ENCODE peak calls at places on chromosome 19, in six cellular contexts. One of them, this sample, is unnamed.

GRCh38 chr19:16571689-16572331 is 405 bp downstream of the SLC35E1 start:
- DNase-seq in body of pancreas: peak
- DNase-seq in tibial artery: no peak
- DNase-seq in CD8-positive, alpha-beta T cell: peak
- DNase-seq in K562: no peak
- DNase-seq in upper lobe of right lung: no peak
- DNase-seq in this sample: no peak

GRCh38 chr19:41705393-41706174 is 2.8 kb upstream of the CEACAM5 start:
- DNase-seq in body of pancreas: peak
- DNase-seq in tibial artery: no peak
- DNase-seq in CD8-positive, alpha-beta T cell: peak
- DNase-seq in K562: peak
- DNase-seq in upper lobe of right lung: peak
- DNase-seq in this sample: no peak

GRCh38 chr19:56174550-56174949 is 1.3 kb upstream of the GALP start:
- DNase-seq in body of pancreas: no peak
- DNase-seq in tibial artery: no peak
- DNase-seq in CD8-positive, alpha-beta T cell: no peak
- DNase-seq in K562: peak
- DNase-seq in upper lobe of right lung: no peak
- DNase-seq in this sample: no peak

GRCh38 chr19:23402388-23402787 is 7.1 kb upstream of the ZNF91 start:
- DNase-seq in body of pancreas: no peak
- DNase-seq in tibial artery: no peak
- DNase-seq in CD8-positive, alpha-beta T cell: no peak
- DNase-seq in K562: no peak
- DNase-seq in upper lobe of right lung: no peak
- DNase-seq in this sample: no peak

GRCh38 chr19:46716013-46716671 is 772 bp downstream of the PRKD2 start:
- DNase-seq in body of pancreas: peak
- DNase-seq in tibial artery: peak
- DNase-seq in CD8-positive, alpha-beta T cell: no peak
- DNase-seq in K562: peak
- DNase-seq in upper lobe of right lung: no peak
- DNase-seq in this sample: no peak

GRCh38 chr19:14395710-14396338 is 14.6 kb downstream of the ADGRE5 start:
- DNase-seq in body of pancreas: no peak
- DNase-seq in tibial artery: no peak
- DNase-seq in CD8-positive, alpha-beta T cell: no peak
- DNase-seq in K562: peak
- DNase-seq in upper lobe of right lung: no peak
- DNase-seq in this sample: no peak

GRCh38 chr19:7868671-7869452 is 5.3 kb downstream of the PRR36 start:
- DNase-seq in body of pancreas: peak
- DNase-seq in tibial artery: peak
- DNase-seq in CD8-positive, alpha-beta T cell: peak
- DNase-seq in K562: peak
- DNase-seq in upper lobe of right lung: peak
- DNase-seq in this sample: no peak

GRCh38 chr19:44912854-44913253 is 1.6 kb upstream of the APOC1 start:
- DNase-seq in body of pancreas: no peak
- DNase-seq in tibial artery: peak
- DNase-seq in CD8-positive, alpha-beta T cell: no peak
- DNase-seq in K562: no peak
- DNase-seq in upper lobe of right lung: peak
- DNase-seq in this sample: peak

GRCh38 chr19:9043524-9043923 is 33.3 kb upstream of the MUC16 start:
- DNase-seq in body of pancreas: no peak
- DNase-seq in tibial artery: no peak
- DNase-seq in CD8-positive, alpha-beta T cell: no peak
- DNase-seq in K562: no peak
- DNase-seq in upper lobe of right lung: no peak
- DNase-seq in this sample: no peak

GRCh38 chr19:15161028-15161984 is 39.5 kb downstream of the NOTCH3 start:
- DNase-seq in body of pancreas: no peak
- DNase-seq in tibial artery: no peak
- DNase-seq in CD8-positive, alpha-beta T cell: no peak
- DNase-seq in K562: peak
- DNase-seq in upper lobe of right lung: no peak
- DNase-seq in this sample: no peak

GRCh38 chr19:34120846-34121639 is 51.3 kb upstream of the LSM14A start:
- DNase-seq in body of pancreas: peak
- DNase-seq in tibial artery: no peak
- DNase-seq in CD8-positive, alpha-beta T cell: peak
- DNase-seq in K562: peak
- DNase-seq in upper lobe of right lung: no peak
- DNase-seq in this sample: no peak

GRCh38 chr19:54352546-54352945 is 12.2 kb downstream of the LAIR1 start:
- DNase-seq in body of pancreas: no peak
- DNase-seq in tibial artery: no peak
- DNase-seq in CD8-positive, alpha-beta T cell: no peak
- DNase-seq in K562: no peak
- DNase-seq in upper lobe of right lung: no peak
- DNase-seq in this sample: no peak
- H3K4me3 ChIP-seq in body of pancreas: no peak
- H3K4me3 ChIP-seq in tibial artery: no peak
- H3K4me3 ChIP-seq in CD8-positive, alpha-beta T cell: no peak
- H3K4me3 ChIP-seq in K562: no peak
- H3K4me3 ChIP-seq in upper lobe of right lung: no peak
- H3K4me3 ChIP-seq in this sample: no peak

GRCh38 chr19:13173129-13173737 is 23.0 kb downstream of the IER2 start:
- DNase-seq in body of pancreas: no peak
- DNase-seq in tibial artery: no peak
- DNase-seq in CD8-positive, alpha-beta T cell: no peak
- DNase-seq in K562: no peak
- DNase-seq in upper lobe of right lung: no peak
- DNase-seq in this sample: no peak
- TF ChIP-seq CTCF in body of pancreas: no peak
- TF ChIP-seq CTCF in tibial artery: no peak
- TF ChIP-seq CTCF in CD8-positive, alpha-beta T cell: no peak
- TF ChIP-seq CTCF in K562: no peak
- TF ChIP-seq CTCF in upper lobe of right lung: no peak
- TF ChIP-seq CTCF in this sample: no peak

DNA sequence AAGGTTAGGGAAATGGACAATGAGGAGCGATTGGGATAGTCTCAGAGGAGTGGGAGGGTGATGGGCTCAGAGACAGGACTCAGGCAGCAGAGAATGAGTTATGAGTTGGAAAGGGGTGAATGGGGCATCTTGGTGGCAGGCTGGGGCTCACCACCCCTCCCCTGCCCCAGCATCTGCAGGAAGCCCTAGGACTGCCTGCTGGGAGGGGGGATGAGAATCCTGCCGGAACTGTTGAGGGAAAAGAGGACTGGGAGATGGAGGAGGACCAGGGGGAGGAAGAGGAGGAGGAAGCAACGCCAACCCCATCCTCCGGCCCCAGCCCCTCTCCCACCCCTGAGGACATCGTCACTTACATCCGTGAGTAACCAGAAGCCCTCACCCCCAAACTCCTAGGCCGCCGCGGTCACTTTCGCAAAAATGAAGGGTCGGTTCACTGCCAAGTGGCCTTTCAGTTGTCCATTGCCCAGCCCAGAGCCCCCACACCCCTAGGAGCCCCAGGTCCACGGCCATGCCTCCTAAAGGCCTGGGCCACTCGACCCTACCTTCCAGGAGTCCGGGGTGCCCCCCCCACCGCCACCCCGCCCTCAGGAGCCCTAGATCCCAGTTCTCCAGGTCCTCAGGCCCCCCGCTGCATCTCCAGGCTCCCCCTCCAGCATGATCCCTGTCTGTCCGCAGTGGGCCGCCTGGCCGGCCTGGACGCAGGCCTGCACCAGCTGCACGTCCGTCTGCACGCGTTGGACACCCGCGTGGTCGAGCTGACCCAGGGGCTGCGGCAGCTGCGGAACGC is 764 bp downstream of the CLEC11A start:
- DNase-seq in body of pancreas: no peak
- DNase-seq in tibial artery: no peak
- DNase-seq in CD8-positive, alpha-beta T cell: no peak
- DNase-seq in K562: no peak
- DNase-seq in upper lobe of right lung: no peak
- DNase-seq in this sample: no peak
- H3K27ac ChIP-seq in body of pancreas: peak
- H3K27ac ChIP-seq in tibial artery: no peak
- H3K27ac ChIP-seq in CD8-positive, alpha-beta T cell: peak
- H3K27ac ChIP-seq in K562: peak
- H3K27ac ChIP-seq in upper lobe of right lung: peak
- H3K27ac ChIP-seq in this sample: peak

GRCh38 chr19:5832527-5833216 is 6.8 kb downstream of the FUT6 start:
- DNase-seq in body of pancreas: no peak
- DNase-seq in tibial artery: no peak
- DNase-seq in CD8-positive, alpha-beta T cell: no peak
- DNase-seq in K562: no peak
- DNase-seq in upper lobe of right lung: no peak
- DNase-seq in this sample: no peak
- H3K4me3 ChIP-seq in body of pancreas: no peak
- H3K4me3 ChIP-seq in tibial artery: no peak
- H3K4me3 ChIP-seq in CD8-positive, alpha-beta T cell: no peak
- H3K4me3 ChIP-seq in K562: no peak
- H3K4me3 ChIP-seq in upper lobe of right lung: no peak
- H3K4me3 ChIP-seq in this sample: no peak

GRCh38 chr19:18832331-18833140 is 777 bp downstream of the UPF1 start:
- DNase-seq in body of pancreas: peak
- DNase-seq in tibial artery: no peak
- DNase-seq in CD8-positive, alpha-beta T cell: no peak
- DNase-seq in K562: peak
- DNase-seq in upper lobe of right lung: no peak
- DNase-seq in this sample: no peak
- TF ChIP-seq CTCF in body of pancreas: no peak
- TF ChIP-seq CTCF in tibial artery: no peak
- TF ChIP-seq CTCF in CD8-positive, alpha-beta T cell: no peak
- TF ChIP-seq CTCF in K562: peak
- TF ChIP-seq CTCF in upper lobe of right lung: peak
- TF ChIP-seq CTCF in this sample: no peak

DNA sequence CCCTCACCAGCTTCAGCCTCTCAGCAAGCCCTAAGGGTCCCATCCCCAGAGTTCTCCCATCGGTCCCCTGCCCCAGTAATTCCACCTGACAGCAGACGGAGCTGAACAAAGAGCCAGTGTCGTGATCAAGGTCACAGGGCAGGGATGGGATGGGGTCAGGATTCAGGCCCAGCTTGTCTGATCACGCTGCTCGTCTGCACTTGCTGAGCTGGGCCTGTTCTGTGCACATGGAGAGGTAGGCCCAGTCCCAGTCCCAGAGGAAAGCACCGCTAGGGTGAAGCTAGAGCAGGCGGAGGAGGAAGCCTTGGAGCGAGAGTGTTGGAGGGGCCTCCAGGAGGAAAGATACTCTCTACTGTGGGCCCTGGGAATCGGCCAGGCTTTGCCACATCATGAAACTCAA is 7.1 kb upstream of the RBM42 start:
- DNase-seq in body of pancreas: no peak
- DNase-seq in tibial artery: no peak
- DNase-seq in CD8-positive, alpha-beta T cell: no peak
- DNase-seq in K562: no peak
- DNase-seq in upper lobe of right lung: no peak
- DNase-seq in this sample: no peak
- H3K27ac ChIP-seq in body of pancreas: no peak
- H3K27ac ChIP-seq in tibial artery: no peak
- H3K27ac ChIP-seq in CD8-positive, alpha-beta T cell: no peak
- H3K27ac ChIP-seq in K562: no peak
- H3K27ac ChIP-seq in upper lobe of right lung: no peak
- H3K27ac ChIP-seq in this sample: no peak

GRCh38 chr19:307793-308420 is 16.7 kb upstream of the PLPP2 start:
- DNase-seq in body of pancreas: no peak
- DNase-seq in tibial artery: no peak
- DNase-seq in CD8-positive, alpha-beta T cell: no peak
- DNase-seq in K562: no peak
- DNase-seq in upper lobe of right lung: no peak
- DNase-seq in this sample: no peak
- H3K4me3 ChIP-seq in body of pancreas: no peak
- H3K4me3 ChIP-seq in tibial artery: no peak
- H3K4me3 ChIP-seq in CD8-positive, alpha-beta T cell: no peak
- H3K4me3 ChIP-seq in K562: no peak
- H3K4me3 ChIP-seq in upper lobe of right lung: peak
- H3K4me3 ChIP-seq in this sample: peak

GRCh38 chr19:29667941-29668340 is 2.7 kb downstream of the PLEKHF1 start:
- DNase-seq in body of pancreas: no peak
- DNase-seq in tibial artery: no peak
- DNase-seq in CD8-positive, alpha-beta T cell: peak
- DNase-seq in K562: no peak
- DNase-seq in upper lobe of right lung: peak
- DNase-seq in this sample: no peak
- TF ChIP-seq CTCF in body of pancreas: no peak
- TF ChIP-seq CTCF in tibial artery: no peak
- TF ChIP-seq CTCF in CD8-positive, alpha-beta T cell: peak
- TF ChIP-seq CTCF in K562: no peak
- TF ChIP-seq CTCF in upper lobe of right lung: no peak
- TF ChIP-seq CTCF in this sample: no peak

DNA sequence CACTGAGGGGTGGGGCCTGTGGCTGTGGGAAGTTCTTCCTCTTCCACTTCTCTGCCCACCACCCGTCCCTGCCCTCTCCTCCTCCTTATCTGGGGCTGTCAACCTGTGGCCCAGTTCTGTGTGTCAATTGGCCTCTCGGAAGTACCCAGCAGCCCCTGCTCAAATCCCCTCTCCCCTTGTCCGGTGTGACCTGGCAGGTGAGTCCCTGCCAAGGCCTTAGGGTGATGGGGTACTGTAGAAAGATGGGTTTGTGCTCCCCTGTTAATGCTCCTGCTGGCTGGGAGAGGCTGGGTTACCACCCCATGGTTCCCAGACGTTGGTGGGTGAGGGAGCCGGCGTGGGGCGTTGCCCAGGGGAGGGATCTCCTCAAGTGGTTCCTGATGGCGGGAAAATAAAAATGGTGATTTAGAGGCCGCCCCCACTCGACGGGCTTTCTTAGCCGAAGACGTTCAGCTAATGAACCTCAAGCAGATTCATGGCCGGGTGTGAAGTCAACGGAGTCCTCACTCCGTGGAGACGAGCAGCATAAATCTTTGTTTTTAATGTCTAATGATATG is 141.2 kb downstream of the URI1 start:
- DNase-seq in body of pancreas: no peak
- DNase-seq in tibial artery: no peak
- DNase-seq in CD8-positive, alpha-beta T cell: no peak
- DNase-seq in K562: no peak
- DNase-seq in upper lobe of right lung: peak
- DNase-seq in this sample: no peak
- H3K27ac ChIP-seq in body of pancreas: no peak
- H3K27ac ChIP-seq in tibial artery: no peak
- H3K27ac ChIP-seq in CD8-positive, alpha-beta T cell: no peak
- H3K27ac ChIP-seq in K562: no peak
- H3K27ac ChIP-seq in upper lobe of right lung: no peak
- H3K27ac ChIP-seq in this sample: no peak

This sample was measured in dorsolateral prefrontal cortex.